ENCODE peak calls at places on chromosomes 13 and 19, in seven cellular contexts. D is brain microvascular endothelial cell, Q is left ventricle myocardium inferior, Z is pancreas, C is BE2C, E is dorsolateral prefrontal cortex, Y is upper lobe of right lung. H is an unnamed sample.

GRCh38 chr19:7267792-7268736 is 26.1 kb downstream of the INSR start:
- DNase-seq in Z (no peak), D (no peak), E (no peak), Q (no peak), Y (peak), C (no peak), H (no peak)

GRCh38 chr13:95660981-95661581 is 15.9 kb upstream of the DNAJC3 start:
- DNase-seq in C (peak), D (peak), E (no peak), Q (no peak), Z (no peak), Y (no peak), H (peak)

GRCh38 chr19:12952488-12953455 is 4.3 kb downstream of the GADD45GIP1 start:
- DNase-seq in D (peak), Y (no peak), E (peak), Q (no peak), Z (no peak), C (peak), H (peak)

GRCh38 chr19:51116736-51117135 is 8.0 kb upstream of the SIGLEC9 start:
- DNase-seq in E (no peak), C (no peak), Z (no peak), Y (no peak), D (no peak), Q (no peak), H (no peak)

GRCh38 chr19:15249912-15250634 is 17.8 kb upstream of the EPHX3 start:
- DNase-seq in D (peak), Q (peak), Z (no peak), E (no peak), C (no peak), Y (no peak), H (peak)

GRCh38 chr13:44688652-44689051 is 112.5 kb upstream of the TSC22D1 start:
- DNase-seq in Q (no peak), Y (no peak), Z (no peak), C (no peak), E (no peak), D (no peak), H (no peak)

GRCh38 chr13:75806101-75806500 is 170.0 kb downstream of the LMO7 start:
- DNase-seq in E (no peak), Q (no peak), D (no peak), Y (no peak), C (no peak), Z (no peak), H (no peak)

GRCh38 chr13:46575843-46576242 is 22.9 kb downstream of the LRCH1 start:
- DNase-seq in E (no peak), C (no peak), Q (no peak), Z (no peak), Y (no peak), D (peak), H (peak)

GRCh38 chr19:18419195-18419698 is at the start of gene SSBP4:
- DNase-seq in Q (peak), Z (peak), Y (peak), E (no peak), D (peak), C (peak), H (peak)

GRCh38 chr13:46313441-46314257 is 73.4 kb downstream of the RUBCNL start:
- DNase-seq in E (no peak), Q (no peak), Y (no peak), D (no peak), C (no peak), Z (no peak), H (no peak)

GRCh38 chr19:36215276-36216171 is 618 bp downstream of the ZNF146 start:
- DNase-seq in Q (no peak), C (peak), Z (no peak), E (no peak), Y (no peak), D (peak), H (peak)

GRCh38 chr19:50500060-50500752 is 10.8 kb downstream of the JOSD2 start:
- DNase-seq in C (peak), Z (no peak), D (no peak), E (peak), Q (peak), Y (no peak), H (no peak)

GRCh38 chr19:48735031-48735615 is 5.3 kb downstream of the RASIP1 start:
- DNase-seq in Z (no peak), Q (no peak), D (no peak), Y (no peak), C (no peak), E (no peak), H (peak)

GRCh38 chr19:39607021-39607420 is 4.7 kb downstream of the LGALS13 start:
- DNase-seq in Y (no peak), Q (no peak), D (no peak), C (no peak), Z (no peak), E (no peak), H (no peak)

GRCh38 chr19:55400281-55401087 is 7.1 kb downstream of the UBE2S start:
- DNase-seq in Q (no peak), Z (no peak), D (no peak), C (no peak), Y (no peak), E (no peak), H (no peak)

GRCh38 chr19:48539503-48540096 is 12.4 kb upstream of the SULT2B1 start:
- DNase-seq in C (peak), Q (no peak), E (peak), Z (no peak), D (peak), Y (no peak), H (peak)

GRCh38 chr13:112658807-112659206 is 31.0 kb upstream of the ATP11A start:
- DNase-seq in Z (no peak), Q (no peak), E (no peak), Y (peak), D (no peak), C (no peak), H (no peak)

GRCh38 chr19:18418725-18419194 is 438 bp upstream of the SSBP4 start:
- DNase-seq in E (no peak), Z (no peak), C (no peak), Q (no peak), Y (peak), D (no peak), H (no peak)

GRCh38 chr19:38506723-38507550 is 73.4 kb downstream of the RYR1 start:
- DNase-seq in C (peak), Z (peak), Y (peak), D (peak), Q (peak), E (no peak), H (peak)

GRCh38 chr13:33490461-33491327 is 205.1 kb upstream of the STARD13 start:
- DNase-seq in Z (no peak), C (no peak), Q (no peak), E (no peak), D (no peak), Y (peak), H (no peak)

GRCh38 chr13:112335135-112335534 is 41.0 kb upstream of the SPACA7 start:
- DNase-seq in Q (no peak), Y (no peak), Z (no peak), C (no peak), E (no peak), D (no peak), H (no peak)

GRCh38 chr13:110471156-110471832 is 90.2 kb downstream of the RAB20 start:
- DNase-seq in Z (peak), E (no peak), C (no peak), Q (no peak), D (no peak), Y (peak), H (peak)

GRCh38 chr13:66896933-66897332 is 333.2 kb downstream of the PCDH9 start:
- DNase-seq in Q (no peak), Z (no peak), Y (no peak), D (no peak), C (no peak), E (no peak), H (no peak)

GRCh38 chr13:104318121-104318520 is 1251.9 kb upstream of the SLC10A2 start:
- DNase-seq in Y (no peak), Q (no peak), C (peak), Z (no peak), E (no peak), D (peak), H (peak)

GRCh38 chr19:30733826-30734550 is 361.8 kb downstream of the ZNF536 start:
- DNase-seq in Y (no peak), Q (no peak), C (no peak), D (no peak), Z (no peak), E (peak), H (no peak)
- TF ChIP-seq CTCF in Y (no peak), Q (peak), C (peak), D (no peak), Z (no peak), E (no peak), H (no peak)

GRCh38 chr13:30396434-30397075 is 25.7 kb upstream of the UBE2L5 start:
- DNase-seq in Q (no peak), D (no peak), Z (no peak), Y (no peak), E (no peak), C (no peak), H (no peak)

GRCh38 chr13:30401347-30401746 is 20.9 kb upstream of the UBE2L5 start:
- DNase-seq in Z (no peak), C (no peak), E (no peak), Y (no peak), Q (no peak), D (no peak), H (no peak)

GRCh38 chr13:30400376-30400775 is 21.9 kb upstream of the UBE2L5 start:
- DNase-seq in Q (no peak), E (no peak), C (no peak), Y (no peak), Z (no peak), D (no peak), H (no peak)

GRCh38 chr13:30395192-30396158 is 26.8 kb upstream of the UBE2L5 start:
- DNase-seq in Y (peak), Z (peak), D (peak), C (peak), Q (peak), E (peak), H (peak)

DNA sequence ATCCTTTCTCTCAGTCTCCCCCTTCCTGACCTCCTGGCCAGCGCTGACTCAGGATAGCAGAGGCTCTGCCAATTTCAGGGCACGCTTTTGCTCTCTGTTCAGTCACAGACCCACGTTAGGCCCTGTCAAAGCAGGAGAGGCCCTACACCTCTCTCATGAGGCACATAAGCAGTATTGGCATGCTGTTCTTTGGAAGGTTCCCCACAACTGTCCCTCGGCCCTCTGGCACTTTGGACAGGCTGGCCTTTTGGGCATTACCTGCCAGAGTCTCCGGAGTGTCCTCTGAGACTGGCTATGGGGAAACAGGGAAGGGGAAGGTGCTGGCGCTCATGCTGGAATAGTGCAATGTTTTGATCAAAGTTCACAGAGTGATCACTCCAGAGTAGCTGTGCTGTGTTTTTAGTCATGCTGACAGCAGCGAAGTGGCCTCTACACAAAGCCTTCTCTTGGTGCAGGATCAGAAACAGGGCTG is 23.7 kb upstream of the UBE2L5 start:
- DNase-seq in Q (no peak), E (no peak), Y (no peak), C (no peak), D (no peak), Z (no peak), H (no peak)
- H3K4me3 ChIP-seq in Q (no peak), E (no peak), Y (no peak), C (no peak), D (no peak), Z (no peak), H (no peak)

GRCh38 chr13:72255908-72256307 is 388.9 kb upstream of the DACH1 start:
- DNase-seq in Z (peak), Y (no peak), D (peak), E (no peak), C (peak), Q (no peak), H (peak)
- TF ChIP-seq CTCF in Z (peak), Y (peak), D (peak), E (peak), C (peak), Q (peak), H (peak)

GRCh38 chr19:9487016-9487415 is 11.4 kb downstream of the ZNF560 start:
- DNase-seq in C (no peak), D (no peak), E (no peak), Z (no peak), Y (no peak), Q (no peak), H (no peak)

GRCh38 chr19:9485140-9485539 is 13.3 kb downstream of the ZNF560 start:
- DNase-seq in E (no peak), Y (no peak), Q (no peak), D (no peak), C (no peak), Z (no peak), H (no peak)
- H3K4me3 ChIP-seq in E (no peak), Y (no peak), Q (no peak), D (no peak), C (no peak), Z (no peak), H (no peak)

DNA sequence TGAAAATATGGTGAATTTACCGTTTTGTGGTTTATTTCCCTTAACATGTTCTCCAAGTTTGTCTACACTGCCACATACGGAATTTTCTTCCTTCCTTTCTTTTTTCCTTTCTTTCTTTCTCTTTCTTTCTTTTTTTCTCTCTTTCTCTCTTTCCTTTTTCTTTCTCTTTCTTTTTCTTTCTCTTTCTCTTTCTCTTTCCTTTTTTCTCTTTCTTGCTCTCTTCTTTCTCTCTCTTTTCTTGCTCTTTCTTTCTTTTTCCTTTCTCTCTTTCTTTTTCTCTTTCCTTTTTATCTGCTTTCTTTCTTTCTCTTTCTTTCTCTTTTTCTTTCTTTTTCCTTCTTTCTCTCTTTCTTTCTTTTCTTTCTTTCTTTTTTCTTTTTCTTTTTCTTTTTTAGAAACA is 1962.3 kb upstream of the PCDH20 start:
- DNase-seq in Y (no peak), E (no peak), C (no peak), Q (no peak), Z (no peak), D (no peak), H (no peak)
- TF ChIP-seq CTCF in Y (no peak), E (no peak), C (no peak), Q (no peak), Z (no peak), D (no peak), H (no peak)

GRCh38 chr13:109157275-109157674 is 527.9 kb downstream of the MYO16 start:
- DNase-seq in Q (no peak), C (no peak), Z (no peak), E (no peak), Y (no peak), D (no peak), H (no peak)
- H3K4me3 ChIP-seq in Q (no peak), C (no peak), Z (no peak), E (no peak), Y (no peak), D (no peak), H (no peak)

DNA sequence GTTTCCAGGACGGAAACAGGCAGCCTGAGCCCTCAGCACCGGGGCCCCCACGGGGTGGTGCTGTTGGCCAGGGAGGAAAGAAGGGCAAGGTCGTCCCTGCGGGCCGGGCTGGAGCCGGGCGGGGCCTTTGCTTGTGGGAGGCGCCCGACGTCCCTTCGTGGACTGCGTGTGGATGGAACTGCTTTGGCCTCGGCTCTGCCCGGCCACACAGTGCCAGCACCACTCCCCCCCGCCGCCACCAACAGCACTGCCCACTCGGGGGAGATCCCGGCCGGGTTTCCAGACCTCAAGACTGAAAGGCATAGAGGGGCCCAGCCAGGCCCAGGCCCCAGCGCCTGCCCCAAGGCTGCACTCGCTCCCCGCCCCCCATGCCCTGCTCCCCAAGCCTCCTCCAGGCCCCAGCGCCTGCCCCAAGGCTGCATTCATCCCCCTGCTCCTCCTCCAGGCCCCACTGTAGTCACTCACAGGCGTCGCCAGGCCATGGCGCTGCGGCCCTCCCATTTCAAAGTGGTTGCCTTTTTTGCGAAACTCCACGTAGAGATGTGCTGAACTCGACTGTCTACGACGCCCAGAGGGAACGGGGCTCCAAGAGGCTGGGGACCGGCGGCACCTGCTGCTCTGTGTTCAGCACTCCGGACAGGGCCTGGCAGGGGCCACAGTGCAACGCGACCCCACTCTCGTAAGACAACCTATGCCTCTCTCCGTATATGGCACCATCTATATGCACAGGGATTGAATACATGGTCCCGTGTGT is 22.5 kb downstream of the C13orf46 start:
- DNase-seq in Q (peak), D (peak), Y (peak), Z (peak), C (peak), E (peak), H (peak)
- TF ChIP-seq CTCF in Q (peak), D (peak), Y (peak), Z (peak), C (peak), E (peak), H (peak)